ENCODE peak calls at places on chromosomes 4 and X, in four cellular contexts. One of them, this sample, is unnamed.

GRCh38 chr4:105329081-105329480 is 144.8 kb downstream of the PPA2 start:
- DNase-seq in fibroblast of mammary gland: no peak
- DNase-seq in tibial nerve: no peak
- DNase-seq in cardiac muscle cell: no peak
- DNase-seq in this sample: no peak

GRCh38 chrX:13651150-13651549 is 1.8 kb upstream of the TCEANC start:
- DNase-seq in cardiac muscle cell: no peak
- DNase-seq in tibial nerve: no peak
- DNase-seq in fibroblast of mammary gland: peak
- DNase-seq in this sample: no peak

GRCh38 chrX:155056877-155057792 is 13.8 kb downstream of the CMC4 start:
- DNase-seq in fibroblast of mammary gland: peak
- DNase-seq in cardiac muscle cell: peak
- DNase-seq in tibial nerve: peak
- DNase-seq in this sample: peak

GRCh38 chr4:26076000-26076587 is 162.1 kb downstream of the SMIM20 start:
- DNase-seq in tibial nerve: no peak
- DNase-seq in fibroblast of mammary gland: peak
- DNase-seq in cardiac muscle cell: peak
- DNase-seq in this sample: peak

GRCh38 chr4:186948361-186949291 is 225.0 kb upstream of the FAT1 start:
- DNase-seq in tibial nerve: no peak
- DNase-seq in cardiac muscle cell: peak
- DNase-seq in fibroblast of mammary gland: peak
- DNase-seq in this sample: no peak

GRCh38 chr4:173420324-173420752 is 21.4 kb upstream of the SCRG1 start:
- DNase-seq in cardiac muscle cell: peak
- DNase-seq in tibial nerve: no peak
- DNase-seq in fibroblast of mammary gland: peak
- DNase-seq in this sample: no peak

GRCh38 chrX:23554304-23554703 is 113.0 kb upstream of the PRDX4 start:
- DNase-seq in fibroblast of mammary gland: peak
- DNase-seq in tibial nerve: no peak
- DNase-seq in cardiac muscle cell: peak
- DNase-seq in this sample: no peak

GRCh38 chrX:47193475-47194241 is at the start of gene UBA1:
- DNase-seq in fibroblast of mammary gland: peak
- DNase-seq in tibial nerve: peak
- DNase-seq in cardiac muscle cell: peak
- DNase-seq in this sample: peak

GRCh38 chr4:4868506-4869379 is 9.3 kb downstream of the MSX1 start:
- DNase-seq in fibroblast of mammary gland: no peak
- DNase-seq in tibial nerve: no peak
- DNase-seq in cardiac muscle cell: no peak
- DNase-seq in this sample: no peak

GRCh38 chr4:82758701-82759685 is 39.6 kb downstream of the SCD5 start:
- DNase-seq in tibial nerve: no peak
- DNase-seq in cardiac muscle cell: no peak
- DNase-seq in fibroblast of mammary gland: no peak
- DNase-seq in this sample: peak

GRCh38 chr4:158817562-158818370 is 48.9 kb downstream of the FNIP2 start:
- DNase-seq in tibial nerve: no peak
- DNase-seq in cardiac muscle cell: no peak
- DNase-seq in fibroblast of mammary gland: peak
- DNase-seq in this sample: no peak

GRCh38 chrX:154365997-154366665 is 8.3 kb downstream of the FLNA start:
- DNase-seq in tibial nerve: no peak
- DNase-seq in cardiac muscle cell: no peak
- DNase-seq in fibroblast of mammary gland: no peak
- DNase-seq in this sample: no peak

GRCh38 chrX:72126048-72126415 is 5.7 kb downstream of the RTL5 start:
- DNase-seq in fibroblast of mammary gland: peak
- DNase-seq in cardiac muscle cell: peak
- DNase-seq in tibial nerve: no peak
- DNase-seq in this sample: no peak

GRCh38 chr4:174215055-174215454 is 68.4 kb downstream of the FBXO8 start:
- DNase-seq in fibroblast of mammary gland: no peak
- DNase-seq in tibial nerve: no peak
- DNase-seq in cardiac muscle cell: no peak
- DNase-seq in this sample: no peak

GRCh38 chr4:165325732-165326512 is 1.5 kb upstream of the MSMO1 start:
- DNase-seq in tibial nerve: no peak
- DNase-seq in cardiac muscle cell: peak
- DNase-seq in fibroblast of mammary gland: peak
- DNase-seq in this sample: no peak

GRCh38 chr4:972651-973424 is 531 bp downstream of the DGKQ start:
- DNase-seq in fibroblast of mammary gland: no peak
- DNase-seq in cardiac muscle cell: peak
- DNase-seq in tibial nerve: no peak
- DNase-seq in this sample: no peak

GRCh38 chrX:53263597-53264094 is 17.7 kb downstream of the IQSEC2 start:
- DNase-seq in tibial nerve: no peak
- DNase-seq in cardiac muscle cell: peak
- DNase-seq in fibroblast of mammary gland: peak
- DNase-seq in this sample: no peak

GRCh38 chr4:175147233-175147632 is 229.1 kb downstream of the ADAM29 start:
- DNase-seq in cardiac muscle cell: no peak
- DNase-seq in fibroblast of mammary gland: no peak
- DNase-seq in tibial nerve: no peak
- DNase-seq in this sample: no peak

GRCh38 chr4:175325230-175325629 is 407.1 kb downstream of the ADAM29 start:
- DNase-seq in tibial nerve: no peak
- DNase-seq in fibroblast of mammary gland: peak
- DNase-seq in cardiac muscle cell: no peak
- DNase-seq in this sample: no peak

GRCh38 chrX:86806786-86807185 is 658.5 kb downstream of the DACH2 start:
- DNase-seq in fibroblast of mammary gland: peak
- DNase-seq in cardiac muscle cell: no peak
- DNase-seq in tibial nerve: no peak
- DNase-seq in this sample: no peak

GRCh38 chr4:25861951-25862410 is 807 bp downstream of the SEL1L3 start:
- DNase-seq in fibroblast of mammary gland: peak
- DNase-seq in cardiac muscle cell: peak
- DNase-seq in tibial nerve: no peak
- DNase-seq in this sample: no peak

GRCh38 chr4:88965053-88965452 is 91.9 kb downstream of the FAM13A start:
- DNase-seq in cardiac muscle cell: peak
- DNase-seq in tibial nerve: no peak
- DNase-seq in fibroblast of mammary gland: no peak
- DNase-seq in this sample: no peak

GRCh38 chr4:118287691-118288090 is 65.1 kb downstream of the PRSS12 start:
- DNase-seq in cardiac muscle cell: no peak
- DNase-seq in fibroblast of mammary gland: peak
- DNase-seq in tibial nerve: no peak
- DNase-seq in this sample: no peak

GRCh38 chrX:9586992-9587392 is 122.1 kb downstream of the TBL1X start:
- DNase-seq in tibial nerve: no peak
- DNase-seq in cardiac muscle cell: no peak
- DNase-seq in fibroblast of mammary gland: no peak
- DNase-seq in this sample: peak

GRCh38 chrX:9581771-9582396 is 117.0 kb downstream of the TBL1X start:
- DNase-seq in cardiac muscle cell: no peak
- DNase-seq in tibial nerve: no peak
- DNase-seq in fibroblast of mammary gland: peak
- DNase-seq in this sample: no peak

GRCh38 chrX:9591496-9591895 is 126.6 kb downstream of the TBL1X start:
- DNase-seq in fibroblast of mammary gland: no peak
- DNase-seq in tibial nerve: no peak
- DNase-seq in cardiac muscle cell: no peak
- DNase-seq in this sample: peak

DNA sequence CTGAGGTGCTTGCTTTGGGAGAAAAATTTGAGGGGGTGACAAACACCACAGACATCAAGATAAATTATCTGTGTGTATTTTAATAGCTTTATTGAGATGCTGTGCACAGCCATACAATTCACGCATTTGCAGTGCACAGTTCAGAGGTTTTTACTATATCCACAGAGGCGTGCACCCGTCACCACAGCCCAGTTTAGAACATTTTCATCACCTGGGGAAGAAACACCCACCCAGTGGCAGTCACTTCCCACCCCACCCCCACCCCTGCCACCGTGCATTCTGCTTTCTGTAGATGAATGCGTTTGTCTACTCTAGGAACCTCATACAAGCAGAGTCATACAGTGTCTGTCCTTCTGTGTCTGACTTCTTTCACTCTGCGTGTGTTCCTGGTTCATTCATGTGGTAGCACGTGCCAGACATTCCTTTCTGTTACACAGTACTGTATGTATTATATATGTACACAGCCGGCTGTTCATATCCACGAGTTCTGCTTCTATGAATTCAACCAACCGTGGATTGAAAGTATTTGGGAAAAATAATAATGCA is 122.8 kb downstream of the TBL1X start:
- DNase-seq in tibial nerve: no peak
- DNase-seq in cardiac muscle cell: no peak
- DNase-seq in fibroblast of mammary gland: no peak
- DNase-seq in this sample: peak
- H3K4me3 ChIP-seq in tibial nerve: no peak
- H3K4me3 ChIP-seq in cardiac muscle cell: no peak
- H3K4me3 ChIP-seq in fibroblast of mammary gland: no peak
- H3K4me3 ChIP-seq in this sample: no peak

GRCh38 chr4:112519689-112520597 is 4.0 kb upstream of the NEUROG2 start:
- DNase-seq in fibroblast of mammary gland: no peak
- DNase-seq in tibial nerve: no peak
- DNase-seq in cardiac muscle cell: no peak
- DNase-seq in this sample: no peak
- TF ChIP-seq CTCF in fibroblast of mammary gland: peak
- TF ChIP-seq CTCF in tibial nerve: no peak
- TF ChIP-seq CTCF in cardiac muscle cell: no peak
- TF ChIP-seq CTCF in this sample: no peak

GRCh38 chrX:358651-359143 is 28.0 kb downstream of the PPP2R3B start:
- DNase-seq in fibroblast of mammary gland: no peak
- DNase-seq in tibial nerve: no peak
- DNase-seq in cardiac muscle cell: no peak
- DNase-seq in this sample: no peak

GRCh38 chrX:356385-357034 is 30.2 kb downstream of the PPP2R3B start:
- DNase-seq in cardiac muscle cell: no peak
- DNase-seq in tibial nerve: no peak
- DNase-seq in fibroblast of mammary gland: peak
- DNase-seq in this sample: no peak

GRCh38 chrX:357035-357692 is 29.5 kb downstream of the PPP2R3B start:
- DNase-seq in tibial nerve: no peak
- DNase-seq in fibroblast of mammary gland: no peak
- DNase-seq in cardiac muscle cell: no peak
- DNase-seq in this sample: no peak

GRCh38 chrX:355329-356050 is 31.2 kb downstream of the PPP2R3B start:
- DNase-seq in tibial nerve: no peak
- DNase-seq in cardiac muscle cell: no peak
- DNase-seq in fibroblast of mammary gland: no peak
- DNase-seq in this sample: no peak

DNA sequence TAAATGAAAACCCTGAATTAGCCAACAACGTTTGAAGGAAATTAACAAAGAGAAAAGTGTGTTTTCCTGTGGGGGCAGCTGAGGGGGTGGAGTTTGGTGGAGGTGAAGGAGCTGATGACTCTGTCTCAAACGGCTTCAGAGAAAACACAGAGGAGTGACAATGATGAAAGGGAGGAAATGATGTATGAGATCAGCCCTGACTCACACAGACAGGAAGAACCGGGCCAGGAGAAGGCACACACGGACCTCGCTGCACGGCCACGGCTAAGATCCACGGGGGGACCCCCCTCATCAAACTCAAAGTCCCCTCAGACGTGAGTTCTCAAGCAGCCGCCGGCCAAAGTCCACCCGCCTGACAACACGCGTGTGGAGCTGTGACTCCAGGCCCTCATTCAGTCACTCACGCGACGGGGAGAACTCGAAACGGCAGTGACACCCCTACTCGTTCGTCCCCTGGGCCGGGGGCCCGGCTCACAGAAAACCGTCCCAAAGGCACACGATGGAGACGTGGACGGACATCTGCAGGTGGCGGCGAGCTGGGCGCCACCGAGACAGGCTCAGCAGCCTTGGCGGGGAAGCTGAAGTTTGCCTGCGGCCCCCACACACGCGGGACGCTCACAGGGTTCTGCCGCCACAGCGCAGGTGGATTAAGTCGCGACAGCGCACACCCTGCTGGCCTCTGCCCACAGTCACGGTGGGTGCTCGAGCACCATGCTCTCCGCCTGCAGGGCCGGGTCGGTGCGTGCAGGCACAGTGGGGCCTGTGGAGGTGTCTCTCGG is 28.8 kb downstream of the PPP2R3B start:
- DNase-seq in tibial nerve: no peak
- DNase-seq in fibroblast of mammary gland: peak
- DNase-seq in cardiac muscle cell: peak
- DNase-seq in this sample: no peak
- H3K4me3 ChIP-seq in tibial nerve: no peak
- H3K4me3 ChIP-seq in fibroblast of mammary gland: no peak
- H3K4me3 ChIP-seq in cardiac muscle cell: no peak
- H3K4me3 ChIP-seq in this sample: no peak

GRCh38 chr4:73943555-73943954 is 38.3 kb downstream of the PF4 start:
- DNase-seq in fibroblast of mammary gland: no peak
- DNase-seq in cardiac muscle cell: no peak
- DNase-seq in tibial nerve: no peak
- DNase-seq in this sample: no peak

GRCh38 chr4:73947239-73947985 is 34.4 kb downstream of the PF4 start:
- DNase-seq in tibial nerve: no peak
- DNase-seq in fibroblast of mammary gland: no peak
- DNase-seq in cardiac muscle cell: no peak
- DNase-seq in this sample: no peak

GRCh38 chr4:73945140-73945539 is 36.7 kb downstream of the PF4 start:
- DNase-seq in tibial nerve: no peak
- DNase-seq in cardiac muscle cell: no peak
- DNase-seq in fibroblast of mammary gland: no peak
- DNase-seq in this sample: no peak

GRCh38 chr4:73945674-73946449 is 36.0 kb downstream of the PF4 start:
- DNase-seq in tibial nerve: no peak
- DNase-seq in fibroblast of mammary gland: no peak
- DNase-seq in cardiac muscle cell: no peak
- DNase-seq in this sample: no peak

GRCh38 chr4:73944061-73944875 is 37.6 kb downstream of the PF4 start:
- DNase-seq in cardiac muscle cell: peak
- DNase-seq in fibroblast of mammary gland: peak
- DNase-seq in tibial nerve: no peak
- DNase-seq in this sample: no peak
- TF ChIP-seq CTCF in cardiac muscle cell: peak
- TF ChIP-seq CTCF in fibroblast of mammary gland: no peak
- TF ChIP-seq CTCF in tibial nerve: no peak
- TF ChIP-seq CTCF in this sample: no peak

This sample was measured in lower leg skin.